ENCODE peak calls at places on chromosomes 7 and 10, in four cellular contexts. N is HCT116, F is psoas muscle, U is ovary. L is an unnamed sample.

GRCh38 chr10:129525408-129525807 is 58.4 kb downstream of the MGMT start:
- DNase-seq in N (no peak), F (peak; percentile 42), U (peak; percentile 38), L (peak; percentile 46)

GRCh38 chr7:1129431-1129830 is 30.6 kb downstream of the ZFAND2A start:
- DNase-seq in N (no peak), F (peak; percentile 42), U (no peak), L (no peak)

GRCh38 chr7:144384555-144385245 is 18.8 kb downstream of the NOBOX start:
- DNase-seq in N (peak; percentile 48), F (no peak), U (no peak), L (no peak)

GRCh38 chr10:28382520-28383269 is 79.8 kb upstream of the MPP7 start:
- DNase-seq in N (no peak), F (no peak), U (no peak), L (no peak)

GRCh38 chr10:60035984-60036383 is 129.6 kb upstream of the CCDC6 start:
- DNase-seq in N (no peak), F (no peak), U (no peak), L (no peak)

GRCh38 chr10:90960355-90960814 is 39.5 kb upstream of the ANKRD1 start:
- DNase-seq in N (no peak), F (peak; percentile 59), U (no peak), L (no peak)

GRCh38 chr7:55325371-55325792 is 39.8 kb upstream of the LANCL2 start:
- DNase-seq in N (no peak), F (peak; percentile 83), U (peak; percentile 51), L (peak; percentile 95)

GRCh38 chr10:96655577-96656213 is 64.6 kb downstream of the PIK3AP1 start:
- DNase-seq in N (no peak), F (no peak), U (no peak), L (no peak)

GRCh38 chr7:65371468-65371867 is 2.2 kb upstream of the ZNF92 start:
- DNase-seq in N (no peak), F (no peak), U (no peak), L (no peak)

GRCh38 chr10:107970512-107970911 is 806.0 kb upstream of the SORCS1 start:
- DNase-seq in N (no peak), F (no peak), U (no peak), L (no peak)

GRCh38 chr10:102831322-102832071 is 5.7 kb downstream of the CYP17A1 start:
- DNase-seq in N (no peak), F (no peak), U (no peak), L (no peak)

GRCh38 chr7:122038904-122039303 is 105.1 kb downstream of the AASS start:
- DNase-seq in N (no peak), F (no peak), U (no peak), L (peak; percentile 16)

GRCh38 chr7:38934536-38934935 is 25.5 kb upstream of the VPS41 start:
- DNase-seq in N (no peak), F (no peak), U (no peak), L (no peak)

GRCh38 chr7:77887567-77887966 is 89.0 kb downstream of the PHTF2 start:
- DNase-seq in N (no peak), F (no peak), U (no peak), L (peak; percentile 9)

GRCh38 chr7:97025983-97026704 is 1.5 kb upstream of the DLX5 start:
- DNase-seq in N (no peak), F (no peak), U (no peak), L (no peak)

GRCh38 chr10:58971806-58972491 is 204.5 kb upstream of the PHYHIPL start:
- DNase-seq in N (no peak), F (no peak), U (no peak), L (no peak)

GRCh38 chr7:47677664-47678063 is 95.8 kb upstream of the TNS3 start:
- DNase-seq in N (no peak), F (no peak), U (no peak), L (no peak)

GRCh38 chr10:130499541-130499940 is 363.4 kb downstream of the GLRX3 start:
- DNase-seq in N (no peak), F (no peak), U (no peak), L (no peak)

GRCh38 chr10:103456074-103456660 is 2.5 kb downstream of the CALHM1 start:
- DNase-seq in N (no peak), F (no peak), U (no peak), L (no peak)

GRCh38 chr10:79098061-79098460 is 29.3 kb downstream of the ZMIZ1 start:
- DNase-seq in N (no peak), F (no peak), U (no peak), L (no peak)

GRCh38 chr7:90994121-90994520 is 270.1 kb upstream of the FZD1 start:
- DNase-seq in N (no peak), F (no peak), U (no peak), L (no peak)

GRCh38 chr7:90995996-90996395 is 268.2 kb upstream of the FZD1 start:
- DNase-seq in N (no peak), F (no peak), U (no peak), L (no peak)

GRCh38 chr7:90999989-91000979 is 263.9 kb upstream of the FZD1 start:
- DNase-seq in N (no peak), F (no peak), U (no peak), L (no peak)

GRCh38 chr7:90988996-90989765 is 275.1 kb upstream of the FZD1 start:
- DNase-seq in N (no peak), F (no peak), U (no peak), L (no peak)

DNA sequence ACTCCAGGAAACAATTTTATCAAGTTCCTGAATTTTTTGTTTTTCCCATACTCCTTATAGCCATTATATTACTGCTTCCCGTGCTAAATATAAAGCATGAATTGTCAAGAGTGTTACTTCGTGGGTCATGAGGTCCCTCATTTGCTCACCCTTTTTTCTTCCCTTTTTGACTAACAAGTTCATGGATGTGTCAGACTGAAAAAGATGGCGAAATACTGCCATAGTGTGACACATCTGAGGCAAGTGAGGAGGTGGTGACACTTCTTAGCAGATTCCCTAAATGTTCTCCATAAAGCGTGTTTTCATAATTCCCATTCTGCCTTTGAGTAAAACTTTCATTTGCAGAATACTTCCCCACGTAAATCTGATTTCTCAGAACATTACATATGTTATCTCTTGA is 269.6 kb upstream of the FZD1 start:
- DNase-seq in N (no peak), F (no peak), U (no peak), L (no peak)
- H3K4me3 ChIP-seq in N (no peak overlapping the region), F (no peak overlapping the region), U (no peak overlapping the region), L (no peak overlapping the region)

GRCh38 chr7:94907420-94908203 is at the start of gene PPP1R9A:
- DNase-seq in N (peak; percentile 21), F (peak; percentile 70), U (peak; percentile 60), L (no peak)
- TF ChIP-seq CTCF in N (peak; percentile 26), F (peak; percentile 37), U (no peak), L (peak; percentile 49)

GRCh38 chr10:69408318-69409175 is 8.2 kb downstream of the TACR2 start:
- DNase-seq in N (peak; percentile 88), F (peak; percentile 98), U (peak; percentile 97), L (peak; percentile 86)
- H3K4me3 ChIP-seq in N (no peak overlapping the region), F (peak overlapping the region; percentile 58), U (peak overlapping the region; percentile 47), L (peak overlapping the region; percentile 34)

GRCh38 chr7:36670585-36671431 is 53.5 kb downstream of the AOAH start:
- DNase-seq in N (peak; percentile 60), F (peak; percentile 56), U (peak; percentile 39), L (peak; percentile 39)
- TF ChIP-seq CTCF in N (peak; percentile 91), F (peak; percentile 60), U (no peak), L (peak; percentile 95)

DNA sequence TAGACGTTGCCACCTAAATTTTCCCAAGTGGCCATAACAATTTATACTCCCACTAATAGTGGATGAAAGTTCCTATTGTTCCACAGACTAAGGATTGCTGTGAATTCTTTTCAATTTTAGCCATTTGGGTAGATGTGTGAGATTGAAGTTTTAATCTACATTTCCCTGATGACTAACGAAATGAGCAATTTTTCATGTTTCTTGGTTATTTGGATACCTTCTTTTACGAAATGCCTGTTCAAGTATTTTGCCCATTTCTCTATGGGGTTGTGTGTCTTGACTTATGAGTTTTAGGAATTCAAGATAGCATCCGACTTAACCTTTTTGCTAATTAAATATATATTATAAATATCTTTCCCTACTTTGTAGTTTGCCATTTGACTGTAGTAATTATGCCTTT is 16.4 kb upstream of the PRKG1 start:
- DNase-seq in N (no peak), F (no peak), U (no peak), L (no peak)
- H3K4me3 ChIP-seq in N (no peak overlapping the region), F (no peak overlapping the region), U (no peak overlapping the region), L (no peak overlapping the region)

GRCh38 chr7:7425321-7425720 is 110.4 kb downstream of the COL28A1 start:
- DNase-seq in N (no peak), F (no peak), U (no peak), L (no peak)

GRCh38 chr7:7421850-7422249 is 113.8 kb downstream of the COL28A1 start:
- DNase-seq in N (no peak), F (no peak), U (no peak), L (no peak)

GRCh38 chr7:7422641-7423040 is 113.0 kb downstream of the COL28A1 start:
- DNase-seq in N (no peak), F (no peak), U (no peak), L (no peak)

GRCh38 chr7:7426686-7427085 is 109.0 kb downstream of the COL28A1 start:
- DNase-seq in N (no peak), F (no peak), U (no peak), L (no peak)

GRCh38 chr7:7424151-7424873 is 111.4 kb downstream of the COL28A1 start:
- DNase-seq in N (peak; percentile 66), F (peak; percentile 59), U (peak; percentile 56), L (no peak)
- TF ChIP-seq CTCF in N (peak; percentile 91), F (peak; percentile 74), U (peak; percentile 63), L (peak; percentile 87)

DNA sequence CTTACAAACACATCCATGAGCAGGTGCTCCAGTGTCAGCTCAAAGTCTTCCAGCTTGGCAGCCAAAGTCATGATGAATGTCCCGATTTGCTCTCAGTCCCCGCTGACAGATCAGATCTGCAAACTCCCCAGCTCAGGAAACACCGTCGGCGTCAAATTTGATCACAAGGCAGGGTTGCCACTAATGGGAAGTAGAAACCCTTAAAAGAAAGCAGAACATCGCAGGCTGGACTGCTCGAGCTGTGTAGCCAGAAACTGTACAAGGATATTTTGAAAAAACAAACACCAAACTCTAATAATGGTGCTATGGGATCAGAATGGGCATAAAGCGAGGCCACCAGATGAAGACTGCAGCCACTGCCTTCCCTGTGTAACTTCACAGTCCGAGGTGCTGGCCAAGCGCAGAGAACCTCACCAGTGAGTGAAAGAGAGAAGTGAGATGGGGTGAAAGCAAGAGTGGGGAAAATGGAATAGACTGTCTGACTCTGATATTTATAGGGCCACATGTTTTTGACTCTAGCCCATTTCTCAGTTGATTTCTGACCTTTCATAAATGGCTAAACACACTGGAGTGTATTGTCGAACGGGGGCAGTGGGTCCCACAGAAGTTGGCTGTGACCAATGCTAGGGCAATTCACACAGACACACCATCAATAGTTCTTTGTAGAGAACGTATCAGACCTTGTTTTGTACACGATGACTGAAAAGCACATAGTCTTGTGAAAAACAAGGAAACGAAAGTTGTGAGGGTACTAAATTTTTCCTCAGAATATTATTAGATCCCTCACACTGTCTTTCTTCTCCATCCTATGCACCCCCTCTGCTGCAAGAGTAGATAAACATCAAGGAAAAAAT is 306.1 kb downstream of the FRMD4A start:
- DNase-seq in N (no peak), F (no peak), U (no peak), L (no peak)
- H3K4me3 ChIP-seq in N (no peak overlapping the region), F (no peak overlapping the region), U (no peak overlapping the region), L (no peak overlapping the region)

GRCh38 chr10:69883256-69883655 is 81.5 kb downstream of the COL13A1 start:
- DNase-seq in N (no peak), F (no peak), U (no peak), L (no peak)
- TF ChIP-seq CTCF in N (peak; percentile 55), F (no peak), U (no peak), L (peak; percentile 7)

GRCh38 chr7:104883718-104884452 is 130.1 kb upstream of the KMT2E start:
- DNase-seq in N (peak; percentile 84), F (peak; percentile 90), U (peak; percentile 85), L (peak; percentile 33)
- H3K4me3 ChIP-seq in N (no peak overlapping the region), F (peak overlapping the region; percentile 30), U (no peak overlapping the region), L (no peak overlapping the region)

GRCh38 chr10:3803295-3803883 is 18.4 kb upstream of the KLF6 start:
- DNase-seq in N (no peak), F (peak; percentile 47), U (no peak), L (no peak)
- TF ChIP-seq CTCF in N (no peak), F (no peak), U (no peak), L (no peak)

L was measured in astrocyte of the cerebellum.